ENCODE peak calls at places on chromosome 6, in eight cellular contexts. One of them, this sample, is unnamed. For H3K4me1, the result is how much of the 10 kb centered on the place peaks cover.

GRCh38 chr6:161212902-161213301 is 61.0 kb downstream of the AGPAT4 start:
- DNase-seq in aorta: no peak
- DNase-seq in A549: no peak
- DNase-seq in heart left ventricle: no peak
- DNase-seq in breast epithelium: no peak
- DNase-seq in ascending aorta: no peak
- DNase-seq in ovary: no peak
- DNase-seq in body of pancreas: no peak
- DNase-seq in this sample: no peak

GRCh38 chr6:9481292-9482029 is 933.4 kb downstream of the TFAP2A start:
- DNase-seq in ovary: no peak
- DNase-seq in aorta: no peak
- DNase-seq in breast epithelium: no peak
- DNase-seq in A549: peak
- DNase-seq in ascending aorta: no peak
- DNase-seq in body of pancreas: no peak
- DNase-seq in heart left ventricle: no peak
- DNase-seq in this sample: no peak

GRCh38 chr6:162713926-162714759 is 13.4 kb downstream of the PRKN start:
- DNase-seq in breast epithelium: no peak
- DNase-seq in ascending aorta: no peak
- DNase-seq in A549: no peak
- DNase-seq in ovary: no peak
- DNase-seq in body of pancreas: no peak
- DNase-seq in aorta: no peak
- DNase-seq in heart left ventricle: peak
- DNase-seq in this sample: no peak

GRCh38 chr6:135163440-135163738 is 17.7 kb upstream of the MYB start:
- DNase-seq in A549: no peak
- DNase-seq in breast epithelium: no peak
- DNase-seq in aorta: no peak
- DNase-seq in ovary: no peak
- DNase-seq in ascending aorta: no peak
- DNase-seq in heart left ventricle: no peak
- DNase-seq in body of pancreas: no peak
- DNase-seq in this sample: no peak

GRCh38 chr6:33840064-33840926 is 36.5 kb upstream of the MLN start:
- DNase-seq in A549: peak
- DNase-seq in aorta: no peak
- DNase-seq in breast epithelium: no peak
- DNase-seq in ovary: no peak
- DNase-seq in body of pancreas: peak
- DNase-seq in ascending aorta: no peak
- DNase-seq in heart left ventricle: peak
- DNase-seq in this sample: peak

GRCh38 chr6:107550241-107550840 is 60.4 kb downstream of the SOBP start:
- DNase-seq in ascending aorta: no peak
- DNase-seq in ovary: no peak
- DNase-seq in heart left ventricle: no peak
- DNase-seq in body of pancreas: no peak
- DNase-seq in A549: no peak
- DNase-seq in breast epithelium: no peak
- DNase-seq in aorta: no peak
- DNase-seq in this sample: no peak

GRCh38 chr6:37244430-37245310 is 12.9 kb upstream of the TBC1D22B start:
- DNase-seq in breast epithelium: peak
- DNase-seq in aorta: peak
- DNase-seq in heart left ventricle: peak
- DNase-seq in ovary: peak
- DNase-seq in body of pancreas: peak
- DNase-seq in ascending aorta: peak
- DNase-seq in A549: peak
- DNase-seq in this sample: peak

GRCh38 chr6:26306248-26306647 is 58.8 kb upstream of the BTN3A2 start:
- DNase-seq in ovary: no peak
- DNase-seq in aorta: no peak
- DNase-seq in A549: no peak
- DNase-seq in breast epithelium: no peak
- DNase-seq in body of pancreas: no peak
- DNase-seq in ascending aorta: no peak
- DNase-seq in heart left ventricle: no peak
- DNase-seq in this sample: no peak

GRCh38 chr6:157228421-157229218 is 94.7 kb downstream of the TMEM242 start:
- DNase-seq in ascending aorta: peak
- DNase-seq in ovary: no peak
- DNase-seq in breast epithelium: peak
- DNase-seq in aorta: peak
- DNase-seq in heart left ventricle: peak
- DNase-seq in A549: no peak
- DNase-seq in body of pancreas: peak
- DNase-seq in this sample: no peak

GRCh38 chr6:169684056-169684455 is 17.8 kb downstream of the WDR27 start:
- DNase-seq in heart left ventricle: no peak
- DNase-seq in ascending aorta: no peak
- DNase-seq in body of pancreas: no peak
- DNase-seq in aorta: no peak
- DNase-seq in breast epithelium: no peak
- DNase-seq in A549: no peak
- DNase-seq in ovary: no peak
- DNase-seq in this sample: no peak

GRCh38 chr6:145099713-145100112 is 635.6 kb downstream of the EPM2A start:
- DNase-seq in breast epithelium: no peak
- DNase-seq in body of pancreas: no peak
- DNase-seq in ascending aorta: no peak
- DNase-seq in A549: no peak
- DNase-seq in ovary: no peak
- DNase-seq in heart left ventricle: no peak
- DNase-seq in aorta: no peak
- DNase-seq in this sample: no peak

GRCh38 chr6:25017932-25018581 is 82.3 kb upstream of the RIPOR2 start:
- DNase-seq in ovary: no peak
- DNase-seq in breast epithelium: no peak
- DNase-seq in body of pancreas: peak
- DNase-seq in aorta: no peak
- DNase-seq in ascending aorta: peak
- DNase-seq in A549: peak
- DNase-seq in heart left ventricle: peak
- DNase-seq in this sample: peak

GRCh38 chr6:168060521-168060931 is 18.5 kb downstream of the FRMD1 start:
- DNase-seq in body of pancreas: peak
- DNase-seq in breast epithelium: no peak
- DNase-seq in A549: peak
- DNase-seq in heart left ventricle: peak
- DNase-seq in aorta: no peak
- DNase-seq in ovary: peak
- DNase-seq in ascending aorta: no peak
- DNase-seq in this sample: peak

GRCh38 chr6:71229466-71229865 is 59.1 kb upstream of the OGFRL1 start:
- DNase-seq in ascending aorta: no peak
- DNase-seq in A549: no peak
- DNase-seq in heart left ventricle: no peak
- DNase-seq in breast epithelium: no peak
- DNase-seq in ovary: no peak
- DNase-seq in body of pancreas: no peak
- DNase-seq in aorta: no peak
- DNase-seq in this sample: no peak

GRCh38 chr6:121896771-121897170 is 461.3 kb downstream of the GJA1 start:
- DNase-seq in ascending aorta: no peak
- DNase-seq in breast epithelium: no peak
- DNase-seq in body of pancreas: no peak
- DNase-seq in ovary: no peak
- DNase-seq in A549: no peak
- DNase-seq in heart left ventricle: no peak
- DNase-seq in aorta: no peak
- DNase-seq in this sample: no peak

GRCh38 chr6:156776841-156777576 is at the start of gene ARID1B:
- DNase-seq in heart left ventricle: peak
- DNase-seq in aorta: peak
- DNase-seq in A549: peak
- DNase-seq in ovary: peak
- DNase-seq in breast epithelium: peak
- DNase-seq in ascending aorta: peak
- DNase-seq in body of pancreas: peak
- DNase-seq in this sample: peak

GRCh38 chr6:158039571-158040050 is 57.9 kb downstream of the SYNJ2 start:
- DNase-seq in aorta: peak
- DNase-seq in ovary: no peak
- DNase-seq in ascending aorta: no peak
- DNase-seq in heart left ventricle: peak
- DNase-seq in body of pancreas: no peak
- DNase-seq in A549: peak
- DNase-seq in breast epithelium: no peak
- DNase-seq in this sample: peak

GRCh38 chr6:35024601-35025054 is 116.5 kb downstream of the TCP11 start:
- DNase-seq in heart left ventricle: peak
- DNase-seq in aorta: no peak
- DNase-seq in A549: peak
- DNase-seq in body of pancreas: peak
- DNase-seq in breast epithelium: no peak
- DNase-seq in ascending aorta: peak
- DNase-seq in ovary: no peak
- DNase-seq in this sample: peak

GRCh38 chr6:117444600-117444999 is 18.9 kb upstream of the ROS1 start:
- DNase-seq in A549: no peak
- DNase-seq in heart left ventricle: no peak
- DNase-seq in ascending aorta: no peak
- DNase-seq in breast epithelium: no peak
- DNase-seq in body of pancreas: no peak
- DNase-seq in ovary: no peak
- DNase-seq in aorta: no peak
- DNase-seq in this sample: no peak

GRCh38 chr6:46921059-46921458 is 679 bp downstream of the ADGRF5 start:
- DNase-seq in A549: no peak
- DNase-seq in ovary: no peak
- DNase-seq in breast epithelium: no peak
- DNase-seq in aorta: no peak
- DNase-seq in ascending aorta: no peak
- DNase-seq in body of pancreas: no peak
- DNase-seq in heart left ventricle: no peak
- DNase-seq in this sample: no peak

GRCh38 chr6:156651438-156651837 is 125.7 kb upstream of the ARID1B start:
- DNase-seq in ascending aorta: no peak
- DNase-seq in ovary: no peak
- DNase-seq in heart left ventricle: no peak
- DNase-seq in A549: no peak
- DNase-seq in breast epithelium: no peak
- DNase-seq in body of pancreas: no peak
- DNase-seq in aorta: no peak
- DNase-seq in this sample: no peak

GRCh38 chr6:108260126-108260808 is 573 bp downstream of the SNX3 start:
- DNase-seq in breast epithelium: no peak
- DNase-seq in aorta: no peak
- DNase-seq in heart left ventricle: peak
- DNase-seq in body of pancreas: peak
- DNase-seq in ascending aorta: peak
- DNase-seq in ovary: no peak
- DNase-seq in A549: peak
- DNase-seq in this sample: peak

GRCh38 chr6:36349240-36349639 is 12.6 kb upstream of the BNIP5 start:
- DNase-seq in body of pancreas: peak
- DNase-seq in ascending aorta: no peak
- DNase-seq in A549: no peak
- DNase-seq in breast epithelium: no peak
- DNase-seq in aorta: peak
- DNase-seq in heart left ventricle: no peak
- DNase-seq in ovary: no peak
- DNase-seq in this sample: no peak

GRCh38 chr6:106161893-106162292 is 75.8 kb downstream of the PRDM1 start:
- DNase-seq in A549: no peak
- DNase-seq in ovary: no peak
- DNase-seq in heart left ventricle: no peak
- DNase-seq in ascending aorta: no peak
- DNase-seq in breast epithelium: no peak
- DNase-seq in body of pancreas: no peak
- DNase-seq in aorta: no peak
- DNase-seq in this sample: no peak

GRCh38 chr6:106162926-106163325 is 76.8 kb downstream of the PRDM1 start:
- DNase-seq in ovary: no peak
- DNase-seq in A549: no peak
- DNase-seq in ascending aorta: no peak
- DNase-seq in breast epithelium: no peak
- DNase-seq in body of pancreas: no peak
- DNase-seq in aorta: no peak
- DNase-seq in heart left ventricle: no peak
- DNase-seq in this sample: no peak

GRCh38 chr6:106163966-106164877 is 78.1 kb downstream of the PRDM1 start:
- DNase-seq in breast epithelium: no peak
- DNase-seq in A549: no peak
- DNase-seq in aorta: no peak
- DNase-seq in body of pancreas: peak
- DNase-seq in ovary: no peak
- DNase-seq in heart left ventricle: peak
- DNase-seq in ascending aorta: peak
- DNase-seq in this sample: peak

GRCh38 chr6:106161475-106161874 is 75.3 kb downstream of the PRDM1 start:
- DNase-seq in ovary: no peak
- DNase-seq in aorta: no peak
- DNase-seq in body of pancreas: no peak
- DNase-seq in heart left ventricle: no peak
- DNase-seq in ascending aorta: no peak
- DNase-seq in breast epithelium: no peak
- DNase-seq in A549: no peak
- DNase-seq in this sample: no peak

GRCh38 chr6:106163446-106163965 is 77.4 kb downstream of the PRDM1 start:
- DNase-seq in ascending aorta: peak
- DNase-seq in ovary: no peak
- DNase-seq in A549: no peak
- DNase-seq in heart left ventricle: peak
- DNase-seq in aorta: no peak
- DNase-seq in breast epithelium: no peak
- DNase-seq in body of pancreas: peak
- DNase-seq in this sample: peak
- H3K4me3 ChIP-seq in ascending aorta: no peak
- H3K4me3 ChIP-seq in ovary: no peak
- H3K4me3 ChIP-seq in A549: no peak
- H3K4me3 ChIP-seq in heart left ventricle: no peak
- H3K4me3 ChIP-seq in aorta: no peak
- H3K4me3 ChIP-seq in breast epithelium: no peak
- H3K4me3 ChIP-seq in body of pancreas: no peak
- H3K4me3 ChIP-seq in this sample: no peak

GRCh38 chr6:126667728-126668127 is 327.8 kb downstream of the CENPW start:
- DNase-seq in ovary: no peak
- DNase-seq in ascending aorta: no peak
- DNase-seq in heart left ventricle: no peak
- DNase-seq in A549: no peak
- DNase-seq in breast epithelium: no peak
- DNase-seq in body of pancreas: no peak
- DNase-seq in aorta: no peak
- DNase-seq in this sample: no peak
- H3K4me1 ChIP-seq in ovary: under half
- H3K4me1 ChIP-seq in ascending aorta: under half
- H3K4me1 ChIP-seq in heart left ventricle: under half
- H3K4me1 ChIP-seq in A549: under half
- H3K4me1 ChIP-seq in breast epithelium: under half
- H3K4me1 ChIP-seq in body of pancreas: under half
- H3K4me1 ChIP-seq in aorta: under half
- H3K4me1 ChIP-seq in this sample: under half

GRCh38 chr6:13484827-13485226 is 2.6 kb downstream of the GFOD1 start:
- DNase-seq in heart left ventricle: no peak
- DNase-seq in ovary: no peak
- DNase-seq in body of pancreas: no peak
- DNase-seq in breast epithelium: no peak
- DNase-seq in aorta: no peak
- DNase-seq in A549: no peak
- DNase-seq in ascending aorta: no peak
- DNase-seq in this sample: no peak
- H3K4me3 ChIP-seq in heart left ventricle: peak
- H3K4me3 ChIP-seq in ovary: no peak
- H3K4me3 ChIP-seq in body of pancreas: no peak
- H3K4me3 ChIP-seq in breast epithelium: peak
- H3K4me3 ChIP-seq in aorta: no peak
- H3K4me3 ChIP-seq in A549: peak
- H3K4me3 ChIP-seq in ascending aorta: peak
- H3K4me3 ChIP-seq in this sample: peak

GRCh38 chr6:150691463-150691862 is 91.8 kb downstream of the PLEKHG1 start:
- DNase-seq in ovary: no peak
- DNase-seq in body of pancreas: no peak
- DNase-seq in aorta: no peak
- DNase-seq in heart left ventricle: no peak
- DNase-seq in breast epithelium: no peak
- DNase-seq in A549: no peak
- DNase-seq in ascending aorta: no peak
- DNase-seq in this sample: no peak
- H3K4me1 ChIP-seq in ovary: under half
- H3K4me1 ChIP-seq in body of pancreas: under half
- H3K4me1 ChIP-seq in aorta: under half
- H3K4me1 ChIP-seq in heart left ventricle: under half
- H3K4me1 ChIP-seq in breast epithelium: under half
- H3K4me1 ChIP-seq in A549: under half
- H3K4me1 ChIP-seq in ascending aorta: under half
- H3K4me1 ChIP-seq in this sample: under half